ENCODE peak calls at places on chromosomes 1 and 21, in six cellular contexts. One of them, this sample, is unnamed.

GRCh38 chr1:20603473-20604464 is 14.9 kb downstream of the CDA start:
- DNase-seq in foreskin fibroblast: peak
- DNase-seq in aorta: no peak
- DNase-seq in dorsolateral prefrontal cortex: no peak
- DNase-seq in iPS DF 6.9: no peak
- DNase-seq in BJ: peak
- DNase-seq in this sample: no peak

GRCh38 chr1:38865112-38865715 is 5.6 kb upstream of the RRAGC start:
- DNase-seq in aorta: no peak
- DNase-seq in foreskin fibroblast: no peak
- DNase-seq in iPS DF 6.9: no peak
- DNase-seq in BJ: no peak
- DNase-seq in dorsolateral prefrontal cortex: no peak
- DNase-seq in this sample: no peak

GRCh38 chr1:164561461-164561860 is 2.5 kb downstream of the PBX1 start:
- DNase-seq in dorsolateral prefrontal cortex: no peak
- DNase-seq in BJ: no peak
- DNase-seq in iPS DF 6.9: no peak
- DNase-seq in foreskin fibroblast: peak
- DNase-seq in aorta: no peak
- DNase-seq in this sample: no peak

GRCh38 chr21:24050233-24050632 is 1557.0 kb downstream of the MRPL39 start:
- DNase-seq in dorsolateral prefrontal cortex: no peak
- DNase-seq in aorta: no peak
- DNase-seq in BJ: no peak
- DNase-seq in iPS DF 6.9: no peak
- DNase-seq in foreskin fibroblast: no peak
- DNase-seq in this sample: no peak

GRCh38 chr1:17259233-17259873 is 10.5 kb downstream of the PADI3 start:
- DNase-seq in foreskin fibroblast: no peak
- DNase-seq in BJ: no peak
- DNase-seq in dorsolateral prefrontal cortex: no peak
- DNase-seq in iPS DF 6.9: no peak
- DNase-seq in aorta: peak
- DNase-seq in this sample: no peak

GRCh38 chr1:42732126-42732680 is 7.8 kb downstream of the CLDN19 start:
- DNase-seq in aorta: peak
- DNase-seq in dorsolateral prefrontal cortex: no peak
- DNase-seq in BJ: no peak
- DNase-seq in foreskin fibroblast: no peak
- DNase-seq in iPS DF 6.9: no peak
- DNase-seq in this sample: no peak

GRCh38 chr1:227396539-227397355 is 78.5 kb upstream of the CDC42BPA start:
- DNase-seq in BJ: no peak
- DNase-seq in foreskin fibroblast: no peak
- DNase-seq in iPS DF 6.9: no peak
- DNase-seq in dorsolateral prefrontal cortex: no peak
- DNase-seq in aorta: no peak
- DNase-seq in this sample: no peak

GRCh38 chr1:154951901-154952657 is 3.8 kb downstream of the PBXIP1 start:
- DNase-seq in aorta: no peak
- DNase-seq in BJ: no peak
- DNase-seq in iPS DF 6.9: no peak
- DNase-seq in foreskin fibroblast: no peak
- DNase-seq in dorsolateral prefrontal cortex: no peak
- DNase-seq in this sample: peak

GRCh38 chr1:2494323-2494693 is 18.2 kb downstream of the PLCH2 start:
- DNase-seq in aorta: no peak
- DNase-seq in dorsolateral prefrontal cortex: no peak
- DNase-seq in foreskin fibroblast: peak
- DNase-seq in BJ: peak
- DNase-seq in iPS DF 6.9: no peak
- DNase-seq in this sample: no peak

GRCh38 chr1:59318271-59318865 is 21.5 kb downstream of the FGGY start:
- DNase-seq in dorsolateral prefrontal cortex: no peak
- DNase-seq in foreskin fibroblast: no peak
- DNase-seq in iPS DF 6.9: no peak
- DNase-seq in aorta: no peak
- DNase-seq in BJ: no peak
- DNase-seq in this sample: no peak

GRCh38 chr1:204169871-204170270 is 3.7 kb upstream of the REN start:
- DNase-seq in BJ: no peak
- DNase-seq in foreskin fibroblast: no peak
- DNase-seq in aorta: no peak
- DNase-seq in iPS DF 6.9: no peak
- DNase-seq in dorsolateral prefrontal cortex: no peak
- DNase-seq in this sample: no peak

GRCh38 chr1:8687053-8687452 is 130.4 kb downstream of the RERE start:
- DNase-seq in BJ: no peak
- DNase-seq in dorsolateral prefrontal cortex: no peak
- DNase-seq in aorta: no peak
- DNase-seq in iPS DF 6.9: no peak
- DNase-seq in foreskin fibroblast: peak
- DNase-seq in this sample: no peak

GRCh38 chr1:28510350-28511223 is 4.7 kb downstream of the RCC1 start:
- DNase-seq in BJ: no peak
- DNase-seq in foreskin fibroblast: peak
- DNase-seq in dorsolateral prefrontal cortex: no peak
- DNase-seq in aorta: peak
- DNase-seq in iPS DF 6.9: no peak
- DNase-seq in this sample: no peak

GRCh38 chr1:53495608-53496345 is 36.6 kb downstream of the DMRTB1 start:
- DNase-seq in foreskin fibroblast: peak
- DNase-seq in BJ: no peak
- DNase-seq in iPS DF 6.9: no peak
- DNase-seq in dorsolateral prefrontal cortex: no peak
- DNase-seq in aorta: peak
- DNase-seq in this sample: no peak

GRCh38 chr1:89363638-89364536 is at the start of gene GBP6:
- DNase-seq in iPS DF 6.9: no peak
- DNase-seq in BJ: no peak
- DNase-seq in foreskin fibroblast: no peak
- DNase-seq in aorta: no peak
- DNase-seq in dorsolateral prefrontal cortex: no peak
- DNase-seq in this sample: peak

GRCh38 chr21:25515484-25516405 is 91.5 kb downstream of the MRPL39 start:
- DNase-seq in aorta: no peak
- DNase-seq in iPS DF 6.9: no peak
- DNase-seq in BJ: no peak
- DNase-seq in foreskin fibroblast: peak
- DNase-seq in dorsolateral prefrontal cortex: no peak
- DNase-seq in this sample: no peak

GRCh38 chr1:166166400-166166699 is 451 bp downstream of the FAM78B start:
- DNase-seq in dorsolateral prefrontal cortex: no peak
- DNase-seq in foreskin fibroblast: no peak
- DNase-seq in BJ: no peak
- DNase-seq in aorta: peak
- DNase-seq in iPS DF 6.9: no peak
- DNase-seq in this sample: peak

GRCh38 chr1:166169182-166169581 is 2.4 kb upstream of the FAM78B start:
- DNase-seq in iPS DF 6.9: no peak
- DNase-seq in BJ: no peak
- DNase-seq in dorsolateral prefrontal cortex: no peak
- DNase-seq in aorta: no peak
- DNase-seq in foreskin fibroblast: no peak
- DNase-seq in this sample: no peak

GRCh38 chr1:166166701-166167394 is at the start of gene FAM78B:
- DNase-seq in foreskin fibroblast: peak
- DNase-seq in BJ: no peak
- DNase-seq in dorsolateral prefrontal cortex: peak
- DNase-seq in aorta: peak
- DNase-seq in iPS DF 6.9: no peak
- DNase-seq in this sample: peak

GRCh38 chr1:166165661-166166399 is 971 bp downstream of the FAM78B start:
- DNase-seq in aorta: peak
- DNase-seq in dorsolateral prefrontal cortex: no peak
- DNase-seq in foreskin fibroblast: peak
- DNase-seq in iPS DF 6.9: no peak
- DNase-seq in BJ: no peak
- DNase-seq in this sample: no peak

DNA sequence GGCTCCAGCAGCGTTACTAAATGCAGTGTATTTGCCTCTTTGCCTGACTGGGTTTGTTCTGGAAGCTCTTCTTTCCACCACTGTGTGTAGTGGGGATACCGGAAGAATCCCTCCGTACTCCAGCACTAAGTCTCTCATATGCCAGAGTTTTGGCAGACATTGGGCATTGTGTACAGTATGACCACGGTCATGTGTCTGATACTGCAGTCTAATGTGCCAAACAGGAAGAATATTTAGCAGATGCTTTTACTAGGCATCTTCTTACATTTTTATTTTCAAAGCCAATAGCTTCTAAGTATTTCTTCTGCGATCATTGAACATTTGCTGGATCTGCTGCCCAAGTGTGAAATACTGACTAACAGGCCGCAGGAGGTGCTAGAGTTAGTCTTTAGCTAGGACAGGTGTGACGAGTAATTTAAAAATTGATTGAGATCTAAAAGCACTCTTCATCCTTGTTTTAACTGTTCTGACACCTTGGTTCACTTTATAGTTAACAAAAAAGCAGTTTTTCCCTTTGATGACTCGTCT is 658 bp upstream of the FAM78B start:
- DNase-seq in dorsolateral prefrontal cortex: no peak
- DNase-seq in aorta: no peak
- DNase-seq in foreskin fibroblast: no peak
- DNase-seq in BJ: no peak
- DNase-seq in iPS DF 6.9: no peak
- DNase-seq in this sample: no peak
- H3K4me3 ChIP-seq in dorsolateral prefrontal cortex: peak
- H3K4me3 ChIP-seq in aorta: peak
- H3K4me3 ChIP-seq in foreskin fibroblast: peak
- H3K4me3 ChIP-seq in BJ: peak
- H3K4me3 ChIP-seq in iPS DF 6.9: peak
- H3K4me3 ChIP-seq in this sample: peak

GRCh38 chr1:206634365-206635079 is 814 bp upstream of the DYRK3 start:
- DNase-seq in BJ: peak
- DNase-seq in dorsolateral prefrontal cortex: peak
- DNase-seq in aorta: peak
- DNase-seq in foreskin fibroblast: peak
- DNase-seq in iPS DF 6.9: peak
- DNase-seq in this sample: peak
- H3K4me3 ChIP-seq in BJ: peak
- H3K4me3 ChIP-seq in dorsolateral prefrontal cortex: peak
- H3K4me3 ChIP-seq in aorta: peak
- H3K4me3 ChIP-seq in foreskin fibroblast: peak
- H3K4me3 ChIP-seq in iPS DF 6.9: peak
- H3K4me3 ChIP-seq in this sample: peak

DNA sequence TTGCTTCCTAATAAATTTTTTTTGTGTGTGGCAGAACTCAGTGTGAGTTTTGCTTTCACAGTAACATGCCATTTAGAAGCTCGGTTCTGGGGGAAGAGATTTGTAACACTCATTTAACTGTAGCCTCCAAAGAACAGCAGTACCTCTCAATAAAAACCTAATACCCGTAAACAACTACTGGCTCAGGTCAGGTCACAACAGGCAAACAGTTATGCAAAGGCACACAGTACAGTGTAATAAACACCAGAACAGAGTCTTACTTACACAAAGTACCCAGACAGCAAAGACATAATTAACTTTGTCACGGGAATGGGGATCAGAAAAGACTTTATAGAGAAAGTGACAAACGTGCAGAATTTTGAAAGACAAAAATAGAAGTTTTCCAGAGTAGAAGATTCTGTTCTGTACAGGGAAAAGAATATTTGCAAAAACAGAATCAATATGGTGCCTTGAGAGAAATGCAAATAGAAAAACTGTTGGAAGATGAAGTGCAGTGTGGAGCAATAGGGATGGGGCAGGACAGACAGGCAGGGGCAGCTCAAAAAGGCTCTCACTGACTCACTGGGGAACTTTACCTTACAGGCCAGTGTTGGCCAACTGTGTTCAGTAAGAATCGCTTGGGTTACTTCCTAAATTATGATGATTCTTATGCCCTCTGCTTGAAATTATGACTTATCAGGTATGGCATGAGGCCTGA is 38.8 kb downstream of the EGLN1 start:
- DNase-seq in aorta: no peak
- DNase-seq in dorsolateral prefrontal cortex: no peak
- DNase-seq in foreskin fibroblast: no peak
- DNase-seq in iPS DF 6.9: no peak
- DNase-seq in BJ: no peak
- DNase-seq in this sample: no peak
- H3K4me3 ChIP-seq in aorta: no peak
- H3K4me3 ChIP-seq in dorsolateral prefrontal cortex: no peak
- H3K4me3 ChIP-seq in foreskin fibroblast: no peak
- H3K4me3 ChIP-seq in iPS DF 6.9: no peak
- H3K4me3 ChIP-seq in BJ: no peak
- H3K4me3 ChIP-seq in this sample: no peak

DNA sequence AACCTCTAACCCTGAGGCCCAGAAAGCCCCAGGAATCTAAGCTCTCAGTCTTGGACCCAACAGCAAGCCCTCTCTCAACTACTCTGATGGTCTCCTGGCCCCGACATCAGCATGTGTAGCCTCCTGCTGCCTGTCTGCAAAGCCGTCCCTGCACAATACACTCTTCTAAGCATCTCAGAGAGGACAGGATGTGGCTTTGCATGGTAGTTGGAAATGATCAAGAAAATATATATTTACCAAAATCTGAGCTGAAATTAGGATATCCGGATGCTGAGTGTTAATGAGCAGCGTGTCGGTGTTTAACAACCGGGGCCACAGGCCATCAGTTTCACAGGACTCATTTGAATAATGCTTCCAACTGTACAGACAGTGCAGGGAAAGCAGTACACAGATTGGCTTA is 59.1 kb upstream of the SIM2 start:
- DNase-seq in iPS DF 6.9: no peak
- DNase-seq in aorta: no peak
- DNase-seq in BJ: no peak
- DNase-seq in dorsolateral prefrontal cortex: no peak
- DNase-seq in foreskin fibroblast: no peak
- DNase-seq in this sample: no peak
- H3K4me3 ChIP-seq in iPS DF 6.9: no peak
- H3K4me3 ChIP-seq in aorta: no peak
- H3K4me3 ChIP-seq in BJ: no peak
- H3K4me3 ChIP-seq in dorsolateral prefrontal cortex: no peak
- H3K4me3 ChIP-seq in foreskin fibroblast: no peak
- H3K4me3 ChIP-seq in this sample: no peak

DNA sequence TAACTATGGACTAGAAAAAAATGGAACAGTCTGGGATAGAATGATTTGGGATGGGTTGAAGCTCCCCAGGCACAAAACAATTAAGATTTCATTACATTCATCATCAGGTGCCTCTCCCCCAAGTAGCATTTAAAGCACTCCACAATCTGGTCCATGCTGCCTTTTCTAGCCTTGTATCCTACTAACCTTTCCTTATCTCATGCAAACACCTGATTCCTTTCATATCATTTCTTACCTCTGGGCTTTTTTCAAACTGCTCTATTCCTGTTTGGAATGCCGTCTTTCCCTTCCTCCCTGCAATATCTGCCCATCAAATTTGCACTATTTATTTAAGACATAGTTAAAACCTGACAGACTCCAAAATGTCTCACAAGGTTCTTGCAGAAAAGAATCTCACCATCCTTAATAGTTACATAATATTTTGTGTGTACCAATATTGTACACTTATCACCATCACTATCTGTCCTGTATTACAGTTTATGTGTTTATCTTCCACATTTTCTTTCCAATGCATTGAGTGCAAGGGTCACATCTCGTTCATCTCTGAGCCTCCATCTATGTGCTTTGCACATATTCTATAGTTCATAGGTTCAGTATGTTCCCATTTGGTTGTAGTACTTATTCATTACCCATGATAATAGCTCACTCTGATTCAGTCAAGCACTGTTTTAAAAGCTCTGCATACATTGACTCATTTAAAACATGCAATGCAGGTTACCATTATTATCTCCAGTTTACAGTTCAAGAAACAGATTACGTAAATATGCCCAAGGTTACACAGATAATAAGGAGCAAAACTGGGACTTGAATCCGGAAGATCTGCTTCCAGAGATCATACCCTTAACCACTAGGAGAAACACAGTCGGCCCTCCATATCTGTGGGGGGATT is 16.1 kb upstream of the SHCBP1L start:
- DNase-seq in iPS DF 6.9: no peak
- DNase-seq in foreskin fibroblast: no peak
- DNase-seq in BJ: no peak
- DNase-seq in dorsolateral prefrontal cortex: no peak
- DNase-seq in aorta: no peak
- DNase-seq in this sample: no peak
- H3K4me3 ChIP-seq in iPS DF 6.9: no peak
- H3K4me3 ChIP-seq in foreskin fibroblast: no peak
- H3K4me3 ChIP-seq in BJ: no peak
- H3K4me3 ChIP-seq in dorsolateral prefrontal cortex: no peak
- H3K4me3 ChIP-seq in aorta: no peak
- H3K4me3 ChIP-seq in this sample: no peak